ENCODE peak calls at places on chromosomes 16 and 17, in seven cellular contexts. One of them, this sample, is unnamed.
A peak's percentile ranks its signal among the peaks of the same experiment; 100 is the strongest.

GRCh38 chr17:77867976-77868713 is 90.4 kb upstream of the TNRC6C start:
- DNase-seq in HFFc6: no peak
- DNase-seq in activated naive CD8-positive, alpha-beta T cell treated with anti-CD3 and anti-CD28 coated beads, Interleukin-2, amount 50 U/mL, for 24 hours: no peak
- DNase-seq in SK-MEL-5: no peak
- DNase-seq in astrocyte of the hippocampus: no peak
- DNase-seq in endodermal cell: no peak
- DNase-seq in GM12864: no peak
- DNase-seq in this sample: no peak

GRCh38 chr17:5877948-5878347 is 192.2 kb upstream of the WSCD1 start:
- DNase-seq in HFFc6: no peak
- DNase-seq in activated naive CD8-positive, alpha-beta T cell treated with anti-CD3 and anti-CD28 coated beads, Interleukin-2, amount 50 U/mL, for 24 hours: no peak
- DNase-seq in SK-MEL-5: no peak
- DNase-seq in astrocyte of the hippocampus: peak; percentile 67
- DNase-seq in endodermal cell: no peak
- DNase-seq in GM12864: no peak
- DNase-seq in this sample: no peak

GRCh38 chr17:330993-331701 is 21.5 kb downstream of the RPH3AL start:
- DNase-seq in HFFc6: no peak
- DNase-seq in activated naive CD8-positive, alpha-beta T cell treated with anti-CD3 and anti-CD28 coated beads, Interleukin-2, amount 50 U/mL, for 24 hours: no peak
- DNase-seq in SK-MEL-5: no peak
- DNase-seq in astrocyte of the hippocampus: no peak
- DNase-seq in endodermal cell: peak; percentile 45
- DNase-seq in GM12864: no peak
- DNase-seq in this sample: no peak

GRCh38 chr16:65546353-65546791 is 424.5 kb upstream of the CDH11 start:
- DNase-seq in HFFc6: peak; percentile 35
- DNase-seq in activated naive CD8-positive, alpha-beta T cell treated with anti-CD3 and anti-CD28 coated beads, Interleukin-2, amount 50 U/mL, for 24 hours: no peak
- DNase-seq in SK-MEL-5: no peak
- DNase-seq in astrocyte of the hippocampus: peak; percentile 43
- DNase-seq in endodermal cell: no peak
- DNase-seq in GM12864: no peak
- DNase-seq in this sample: no peak

GRCh38 chr16:26363581-26363980 is 671.8 kb downstream of the HS3ST4 start:
- DNase-seq in HFFc6: no peak
- DNase-seq in activated naive CD8-positive, alpha-beta T cell treated with anti-CD3 and anti-CD28 coated beads, Interleukin-2, amount 50 U/mL, for 24 hours: no peak
- DNase-seq in SK-MEL-5: no peak
- DNase-seq in astrocyte of the hippocampus: no peak
- DNase-seq in endodermal cell: no peak
- DNase-seq in GM12864: no peak
- DNase-seq in this sample: no peak

GRCh38 chr17:3531266-3532101 is 26.1 kb downstream of the TRPV3 start:
- DNase-seq in HFFc6: no peak
- DNase-seq in activated naive CD8-positive, alpha-beta T cell treated with anti-CD3 and anti-CD28 coated beads, Interleukin-2, amount 50 U/mL, for 24 hours: no peak
- DNase-seq in SK-MEL-5: peak; percentile 96
- DNase-seq in astrocyte of the hippocampus: no peak
- DNase-seq in endodermal cell: no peak
- DNase-seq in GM12864: no peak
- DNase-seq in this sample: no peak

GRCh38 chr17:40895106-40895730 is 10.2 kb upstream of the KRT20 start:
- DNase-seq in HFFc6: no peak
- DNase-seq in activated naive CD8-positive, alpha-beta T cell treated with anti-CD3 and anti-CD28 coated beads, Interleukin-2, amount 50 U/mL, for 24 hours: no peak
- DNase-seq in SK-MEL-5: no peak
- DNase-seq in astrocyte of the hippocampus: no peak
- DNase-seq in endodermal cell: no peak
- DNase-seq in GM12864: no peak
- DNase-seq in this sample: no peak

GRCh38 chr17:71511266-71511995 is 609.4 kb upstream of the SOX9 start:
- DNase-seq in HFFc6: no peak
- DNase-seq in activated naive CD8-positive, alpha-beta T cell treated with anti-CD3 and anti-CD28 coated beads, Interleukin-2, amount 50 U/mL, for 24 hours: no peak
- DNase-seq in SK-MEL-5: no peak
- DNase-seq in astrocyte of the hippocampus: peak; percentile 42
- DNase-seq in endodermal cell: no peak
- DNase-seq in GM12864: no peak
- DNase-seq in this sample: no peak

GRCh38 chr16:31477220-31478216 is 5.4 kb upstream of the SLC5A2 start:
- DNase-seq in HFFc6: no peak
- DNase-seq in activated naive CD8-positive, alpha-beta T cell treated with anti-CD3 and anti-CD28 coated beads, Interleukin-2, amount 50 U/mL, for 24 hours: peak; percentile 58
- DNase-seq in SK-MEL-5: no peak
- DNase-seq in astrocyte of the hippocampus: no peak
- DNase-seq in endodermal cell: peak; percentile 92
- DNase-seq in GM12864: no peak
- DNase-seq in this sample: peak; percentile 44

GRCh38 chr16:52621651-52622050 is 74.7 kb upstream of the TOX3 start:
- DNase-seq in HFFc6: no peak
- DNase-seq in activated naive CD8-positive, alpha-beta T cell treated with anti-CD3 and anti-CD28 coated beads, Interleukin-2, amount 50 U/mL, for 24 hours: no peak
- DNase-seq in SK-MEL-5: no peak
- DNase-seq in astrocyte of the hippocampus: no peak
- DNase-seq in endodermal cell: no peak
- DNase-seq in GM12864: no peak
- DNase-seq in this sample: no peak

GRCh38 chr17:1010086-1010450 is 13.1 kb downstream of the TIMM22 start:
- DNase-seq in HFFc6: no peak
- DNase-seq in activated naive CD8-positive, alpha-beta T cell treated with anti-CD3 and anti-CD28 coated beads, Interleukin-2, amount 50 U/mL, for 24 hours: no peak
- DNase-seq in SK-MEL-5: no peak
- DNase-seq in astrocyte of the hippocampus: no peak
- DNase-seq in endodermal cell: no peak
- DNase-seq in GM12864: no peak
- DNase-seq in this sample: no peak

GRCh38 chr17:48854774-48855476 is 24.1 kb downstream of the CALCOCO2 start:
- DNase-seq in HFFc6: no peak
- DNase-seq in activated naive CD8-positive, alpha-beta T cell treated with anti-CD3 and anti-CD28 coated beads, Interleukin-2, amount 50 U/mL, for 24 hours: no peak
- DNase-seq in SK-MEL-5: no peak
- DNase-seq in astrocyte of the hippocampus: no peak
- DNase-seq in endodermal cell: peak; percentile 61
- DNase-seq in GM12864: no peak
- DNase-seq in this sample: no peak

GRCh38 chr17:38749222-38750043 is 1.3 kb upstream of the PCGF2 start:
- DNase-seq in HFFc6: peak; percentile 49
- DNase-seq in activated naive CD8-positive, alpha-beta T cell treated with anti-CD3 and anti-CD28 coated beads, Interleukin-2, amount 50 U/mL, for 24 hours: no peak
- DNase-seq in SK-MEL-5: peak; percentile 84
- DNase-seq in astrocyte of the hippocampus: peak; percentile 73
- DNase-seq in endodermal cell: peak; percentile 96
- DNase-seq in GM12864: no peak
- DNase-seq in this sample: peak; percentile 81

GRCh38 chr16:85329999-85330693 is 217.9 kb upstream of the CIBAR2 start:
- DNase-seq in HFFc6: no peak
- DNase-seq in activated naive CD8-positive, alpha-beta T cell treated with anti-CD3 and anti-CD28 coated beads, Interleukin-2, amount 50 U/mL, for 24 hours: no peak
- DNase-seq in SK-MEL-5: no peak
- DNase-seq in astrocyte of the hippocampus: no peak
- DNase-seq in endodermal cell: peak; percentile 77
- DNase-seq in GM12864: no peak
- DNase-seq in this sample: no peak

GRCh38 chr17:1241904-1242303 is 28.3 kb upstream of the BHLHA9 start:
- DNase-seq in HFFc6: no peak
- DNase-seq in activated naive CD8-positive, alpha-beta T cell treated with anti-CD3 and anti-CD28 coated beads, Interleukin-2, amount 50 U/mL, for 24 hours: no peak
- DNase-seq in SK-MEL-5: no peak
- DNase-seq in astrocyte of the hippocampus: peak; percentile 31
- DNase-seq in endodermal cell: no peak
- DNase-seq in GM12864: no peak
- DNase-seq in this sample: no peak

GRCh38 chr17:51147641-51148040 is 5.7 kb upstream of the NME1 start:
- DNase-seq in HFFc6: peak; percentile 15
- DNase-seq in activated naive CD8-positive, alpha-beta T cell treated with anti-CD3 and anti-CD28 coated beads, Interleukin-2, amount 50 U/mL, for 24 hours: no peak
- DNase-seq in SK-MEL-5: no peak
- DNase-seq in astrocyte of the hippocampus: peak; percentile 41
- DNase-seq in endodermal cell: no peak
- DNase-seq in GM12864: no peak
- DNase-seq in this sample: peak; percentile 51

GRCh38 chr17:27572665-27573064 is 58.3 kb upstream of the LGALS9 start:
- DNase-seq in HFFc6: peak; percentile 32
- DNase-seq in activated naive CD8-positive, alpha-beta T cell treated with anti-CD3 and anti-CD28 coated beads, Interleukin-2, amount 50 U/mL, for 24 hours: peak; percentile 72
- DNase-seq in SK-MEL-5: no peak
- DNase-seq in astrocyte of the hippocampus: no peak
- DNase-seq in endodermal cell: peak; percentile 44
- DNase-seq in GM12864: no peak
- DNase-seq in this sample: peak; percentile 15

GRCh38 chr16:17590711-17591654 is 120.2 kb upstream of the XYLT1 start:
- DNase-seq in HFFc6: peak; percentile 49
- DNase-seq in activated naive CD8-positive, alpha-beta T cell treated with anti-CD3 and anti-CD28 coated beads, Interleukin-2, amount 50 U/mL, for 24 hours: peak; percentile 66
- DNase-seq in SK-MEL-5: no peak
- DNase-seq in astrocyte of the hippocampus: no peak
- DNase-seq in endodermal cell: no peak
- DNase-seq in GM12864: no peak
- DNase-seq in this sample: no peak

GRCh38 chr16:75288596-75289120 is 37.2 kb upstream of the BCAR1 start:
- DNase-seq in HFFc6: no peak
- DNase-seq in activated naive CD8-positive, alpha-beta T cell treated with anti-CD3 and anti-CD28 coated beads, Interleukin-2, amount 50 U/mL, for 24 hours: peak; percentile 77
- DNase-seq in SK-MEL-5: no peak
- DNase-seq in astrocyte of the hippocampus: no peak
- DNase-seq in endodermal cell: no peak
- DNase-seq in GM12864: no peak
- DNase-seq in this sample: no peak

GRCh38 chr16:87855852-87856715 is 13.2 kb downstream of the SLC7A5 start:
- DNase-seq in HFFc6: no peak
- DNase-seq in activated naive CD8-positive, alpha-beta T cell treated with anti-CD3 and anti-CD28 coated beads, Interleukin-2, amount 50 U/mL, for 24 hours: no peak
- DNase-seq in SK-MEL-5: peak; percentile 40
- DNase-seq in astrocyte of the hippocampus: peak; percentile 49
- DNase-seq in endodermal cell: no peak
- DNase-seq in GM12864: no peak
- DNase-seq in this sample: no peak

GRCh38 chr17:7651097-7651958 is 602 bp downstream of the ATP1B2 start:
- DNase-seq in HFFc6: no peak
- DNase-seq in activated naive CD8-positive, alpha-beta T cell treated with anti-CD3 and anti-CD28 coated beads, Interleukin-2, amount 50 U/mL, for 24 hours: no peak
- DNase-seq in SK-MEL-5: no peak
- DNase-seq in astrocyte of the hippocampus: peak; percentile 25
- DNase-seq in endodermal cell: no peak
- DNase-seq in GM12864: no peak
- DNase-seq in this sample: no peak

GRCh38 chr17:50219345-50219744 is 17.9 kb upstream of the COL1A1 start:
- DNase-seq in HFFc6: peak; percentile 86
- DNase-seq in activated naive CD8-positive, alpha-beta T cell treated with anti-CD3 and anti-CD28 coated beads, Interleukin-2, amount 50 U/mL, for 24 hours: no peak
- DNase-seq in SK-MEL-5: no peak
- DNase-seq in astrocyte of the hippocampus: peak; percentile 96
- DNase-seq in endodermal cell: peak; percentile 49
- DNase-seq in GM12864: no peak
- DNase-seq in this sample: peak; percentile 76

GRCh38 chr16:88624977-88625576 is 13.3 kb upstream of the IL17C start:
- DNase-seq in HFFc6: no peak
- DNase-seq in activated naive CD8-positive, alpha-beta T cell treated with anti-CD3 and anti-CD28 coated beads, Interleukin-2, amount 50 U/mL, for 24 hours: no peak
- DNase-seq in SK-MEL-5: no peak
- DNase-seq in astrocyte of the hippocampus: no peak
- DNase-seq in endodermal cell: no peak
- DNase-seq in GM12864: no peak
- DNase-seq in this sample: no peak

GRCh38 chr17:72394531-72394930 is 273.7 kb downstream of the SOX9 start:
- DNase-seq in HFFc6: no peak
- DNase-seq in activated naive CD8-positive, alpha-beta T cell treated with anti-CD3 and anti-CD28 coated beads, Interleukin-2, amount 50 U/mL, for 24 hours: no peak
- DNase-seq in SK-MEL-5: no peak
- DNase-seq in astrocyte of the hippocampus: no peak
- DNase-seq in endodermal cell: no peak
- DNase-seq in GM12864: no peak
- DNase-seq in this sample: no peak

GRCh38 chr16:10172848-10173655 is 9.2 kb downstream of the GRIN2A start:
- DNase-seq in HFFc6: peak; percentile 90
- DNase-seq in activated naive CD8-positive, alpha-beta T cell treated with anti-CD3 and anti-CD28 coated beads, Interleukin-2, amount 50 U/mL, for 24 hours: no peak
- DNase-seq in SK-MEL-5: no peak
- DNase-seq in astrocyte of the hippocampus: peak; percentile 73
- DNase-seq in endodermal cell: peak; percentile 72
- DNase-seq in GM12864: no peak
- DNase-seq in this sample: peak; percentile 94

GRCh38 chr16:87002717-87003413 is 314.3 kb downstream of the C16orf95 start:
- DNase-seq in HFFc6: no peak
- DNase-seq in activated naive CD8-positive, alpha-beta T cell treated with anti-CD3 and anti-CD28 coated beads, Interleukin-2, amount 50 U/mL, for 24 hours: no peak
- DNase-seq in SK-MEL-5: no peak
- DNase-seq in astrocyte of the hippocampus: no peak
- DNase-seq in endodermal cell: peak; percentile 17
- DNase-seq in GM12864: no peak
- DNase-seq in this sample: no peak

GRCh38 chr16:14628806-14629611 is 1.1 kb downstream of the PARN start:
- DNase-seq in HFFc6: no peak
- DNase-seq in activated naive CD8-positive, alpha-beta T cell treated with anti-CD3 and anti-CD28 coated beads, Interleukin-2, amount 50 U/mL, for 24 hours: peak; percentile 7
- DNase-seq in SK-MEL-5: peak; percentile 41
- DNase-seq in astrocyte of the hippocampus: peak; percentile 36
- DNase-seq in endodermal cell: no peak
- DNase-seq in GM12864: no peak
- DNase-seq in this sample: no peak

GRCh38 chr16:25633549-25633948 is 58.2 kb upstream of the HS3ST4 start:
- DNase-seq in HFFc6: no peak
- DNase-seq in activated naive CD8-positive, alpha-beta T cell treated with anti-CD3 and anti-CD28 coated beads, Interleukin-2, amount 50 U/mL, for 24 hours: no peak
- DNase-seq in SK-MEL-5: peak; percentile 32
- DNase-seq in astrocyte of the hippocampus: no peak
- DNase-seq in endodermal cell: peak; percentile 69
- DNase-seq in GM12864: peak; percentile 8
- DNase-seq in this sample: no peak

GRCh38 chr17:79497949-79498348 is 112.9 kb downstream of the RBFOX3 start:
- DNase-seq in HFFc6: no peak
- DNase-seq in activated naive CD8-positive, alpha-beta T cell treated with anti-CD3 and anti-CD28 coated beads, Interleukin-2, amount 50 U/mL, for 24 hours: no peak
- DNase-seq in SK-MEL-5: no peak
- DNase-seq in astrocyte of the hippocampus: no peak
- DNase-seq in endodermal cell: no peak
- DNase-seq in GM12864: no peak
- DNase-seq in this sample: no peak